ENCODE peak calls at places on chromosomes 3 and 15, in ten cellular contexts. F, X, D, V, S, H, C, O, J and T are unnamed samples.

GRCh38 chr3:128488636-128488994 is 4.4 kb downstream of the GATA2 start:
- DNase-seq in F (no peak), X (no peak), D (peak; percentile 68), V (no peak), S (no peak), H (no peak), C (peak; percentile 69), O (no peak), J (no peak), T (no peak)

GRCh38 chr15:98983333-98983732 is 24.3 kb downstream of the PGPEP1L start:
- DNase-seq in F (peak; percentile 51), X (peak; percentile 59), D (peak; percentile 71), V (peak; percentile 76), S (peak; percentile 87), H (no peak), C (no peak), O (no peak), J (no peak), T (no peak)

GRCh38 chr15:57432141-57432701 is 55.9 kb downstream of the CGNL1 start:
- DNase-seq in F (no peak), X (peak; percentile 58), D (no peak), V (no peak), S (no peak), H (no peak), C (no peak), O (no peak), J (no peak), T (no peak)

GRCh38 chr3:146503459-146504202 is 34.3 kb upstream of the PLSCR2 start:
- DNase-seq in F (no peak), X (no peak), D (no peak), V (no peak), S (peak; percentile 88), H (no peak), C (no peak), O (no peak), J (no peak), T (peak; percentile 46)

GRCh38 chr3:107690522-107691138 is 167.9 kb downstream of the BBX start:
- DNase-seq in F (no peak), X (no peak), D (peak; percentile 45), V (no peak), S (peak; percentile 67), H (no peak), C (no peak), O (no peak), J (no peak), T (no peak)

GRCh38 chr15:60583946-60584345 is 105.0 kb upstream of the ICE2 start:
- DNase-seq in F (no peak), X (no peak), D (no peak), V (no peak), S (peak; percentile 13), H (no peak), C (no peak), O (no peak), J (no peak), T (no peak)

GRCh38 chr15:62753518-62754221 is 288.9 kb upstream of the TPM1 start:
- DNase-seq in F (no peak), X (no peak), D (no peak), V (no peak), S (no peak), H (no peak), C (no peak), O (no peak), J (no peak), T (no peak)

GRCh38 chr3:69120879-69121464 is 1.4 kb downstream of the LMOD3 start:
- DNase-seq in F (no peak), X (peak; percentile 84), D (peak; percentile 80), V (peak; percentile 82), S (peak; percentile 85), H (peak; percentile 1), C (peak; percentile 76), O (no peak), J (no peak), T (no peak)

GRCh38 chr3:5510300-5510699 is 322.8 kb downstream of the EDEM1 start:
- DNase-seq in F (no peak), X (no peak), D (no peak), V (no peak), S (no peak), H (no peak), C (no peak), O (no peak), J (no peak), T (no peak)
- H3K4me3 ChIP-seq in F (no peak overlapping the region), X (no peak overlapping the region), D (no peak overlapping the region), V (no peak overlapping the region), S (no peak overlapping the region), H (no peak overlapping the region), C (no peak overlapping the region), O (no peak overlapping the region), J (no peak overlapping the region), T (no peak overlapping the region)

GRCh38 chr3:45508659-45509037 is 85.9 kb upstream of the LIMD1 start:
- DNase-seq in F (no peak), X (no peak), D (no peak), V (no peak), S (no peak), H (no peak), C (no peak), O (no peak), J (no peak), T (no peak)

GRCh38 chr3:45509038-45509767 is 85.3 kb upstream of the LIMD1 start:
- DNase-seq in F (no peak), X (no peak), D (peak; percentile 13), V (no peak), S (peak; percentile 20), H (no peak), C (no peak), O (no peak), J (no peak), T (no peak)

GRCh38 chr3:45506084-45506483 is 88.5 kb upstream of the LIMD1 start:
- DNase-seq in F (no peak), X (no peak), D (no peak), V (no peak), S (no peak), H (no peak), C (no peak), O (no peak), J (no peak), T (no peak)

GRCh38 chr3:45506751-45507391 is 87.7 kb upstream of the LIMD1 start:
- DNase-seq in F (no peak), X (peak; percentile 23), D (no peak), V (no peak), S (no peak), H (no peak), C (no peak), O (no peak), J (no peak), T (no peak)

DNA sequence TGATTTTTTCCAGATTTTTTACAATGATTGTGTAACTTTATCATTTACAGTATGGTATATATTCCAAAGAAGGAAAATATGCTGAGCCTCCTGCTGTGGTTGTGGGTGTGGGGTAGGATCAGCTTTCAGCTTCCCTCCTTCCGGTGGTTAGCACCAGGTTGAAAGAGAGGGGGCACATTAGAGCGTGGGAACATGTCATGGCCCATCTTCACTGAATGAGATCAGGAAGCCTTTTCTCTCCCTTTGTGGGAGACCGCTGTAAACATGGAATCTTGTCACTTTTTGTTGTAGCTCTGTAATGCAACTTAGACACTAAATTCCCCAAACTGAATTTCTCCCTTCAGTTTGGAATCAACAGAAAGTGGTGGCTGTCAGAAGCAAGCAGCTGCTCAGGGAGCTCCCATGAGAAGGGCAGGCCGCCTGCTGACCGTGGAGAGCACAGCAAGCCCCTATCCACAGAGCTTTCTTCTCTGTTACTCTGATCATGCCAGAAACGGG is 86.7 kb upstream of the LIMD1 start:
- DNase-seq in F (no peak), X (no peak), D (peak; percentile 55), V (no peak), S (peak; percentile 27), H (no peak), C (peak; percentile 14), O (no peak), J (peak; percentile 40), T (no peak)
- H3K4me1 ChIP-seq in F (no peaks in the 10 kb centered on the region), X (peaks cover 11% of the 10 kb centered on the region), D (peaks cover 6% of the 10 kb centered on the region), V (no peaks in the 10 kb centered on the region), S (peaks cover 7% of the 10 kb centered on the region), H (peaks cover 22% of the 10 kb centered on the region), C (no peaks in the 10 kb centered on the region), O (peaks cover 34% of the 10 kb centered on the region), J (no peaks in the 10 kb centered on the region), T (peaks cover 15% of the 10 kb centered on the region)

GRCh38 chr15:36210426-36210825 is 369.0 kb upstream of the CDIN1 start:
- DNase-seq in F (no peak), X (no peak), D (no peak), V (no peak), S (no peak), H (no peak), C (no peak), O (no peak), J (no peak), T (no peak)

DNA sequence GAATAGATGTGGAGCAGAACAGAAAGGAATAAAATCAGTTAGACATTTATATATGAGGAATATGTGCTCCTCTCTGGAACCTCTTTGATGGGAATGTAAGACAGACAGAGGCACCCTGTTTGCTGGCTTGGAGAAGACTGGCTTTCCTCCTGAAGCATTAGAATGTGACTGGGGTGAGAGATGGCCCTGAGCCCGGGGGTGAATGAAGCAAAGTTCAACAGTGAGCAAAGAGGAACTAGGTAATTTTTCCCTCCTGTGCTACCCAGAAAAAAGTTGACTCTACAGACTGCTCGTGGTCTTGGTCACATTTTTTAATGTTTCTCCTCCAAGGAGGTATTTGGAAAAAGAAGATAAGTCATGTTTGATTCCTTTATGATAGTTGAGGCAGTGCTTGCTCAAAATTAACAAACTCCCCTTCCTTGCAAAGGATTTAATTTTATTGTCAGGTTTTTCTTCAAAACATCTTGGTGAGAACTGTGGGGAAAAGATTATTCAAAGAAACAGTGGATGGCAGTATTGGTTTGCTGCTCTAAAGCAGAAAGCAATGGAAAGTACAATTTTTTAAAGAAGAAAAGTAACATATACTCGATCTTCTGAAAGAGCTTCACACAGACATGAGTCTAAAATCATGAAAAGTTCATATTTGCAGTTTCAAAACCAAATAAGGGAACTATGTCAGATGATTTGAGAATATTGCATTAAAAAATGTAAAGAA is 370.4 kb upstream of the CDIN1 start:
- DNase-seq in F (no peak), X (no peak), D (no peak), V (no peak), S (no peak), H (no peak), C (no peak), O (no peak), J (no peak), T (no peak)
- TF ChIP-seq CTCF in F (no peak), X (no peak), D (no peak), V (no peak), S (no peak), H (no peak), C (no peak), O (no peak), J (no peak), T (no peak)

GRCh38 chr15:37520026-37520425 is 414.4 kb upstream of the TMCO5A start:
- DNase-seq in F (no peak), X (no peak), D (no peak), V (no peak), S (no peak), H (no peak), C (no peak), O (no peak), J (no peak), T (no peak)

GRCh38 chr15:37516628-37517027 is 416.3 kb upstream of the MEIS2 start:
- DNase-seq in F (no peak), X (no peak), D (no peak), V (no peak), S (no peak), H (no peak), C (no peak), O (no peak), J (no peak), T (no peak)

GRCh38 chr15:37518436-37518835 is 416.0 kb upstream of the TMCO5A start:
- DNase-seq in F (no peak), X (no peak), D (no peak), V (no peak), S (no peak), H (no peak), C (no peak), O (no peak), J (no peak), T (no peak)

GRCh38 chr15:37517106-37517505 is 416.8 kb upstream of the MEIS2 start:
- DNase-seq in F (no peak), X (no peak), D (no peak), V (no peak), S (no peak), H (no peak), C (no peak), O (no peak), J (no peak), T (no peak)

DNA sequence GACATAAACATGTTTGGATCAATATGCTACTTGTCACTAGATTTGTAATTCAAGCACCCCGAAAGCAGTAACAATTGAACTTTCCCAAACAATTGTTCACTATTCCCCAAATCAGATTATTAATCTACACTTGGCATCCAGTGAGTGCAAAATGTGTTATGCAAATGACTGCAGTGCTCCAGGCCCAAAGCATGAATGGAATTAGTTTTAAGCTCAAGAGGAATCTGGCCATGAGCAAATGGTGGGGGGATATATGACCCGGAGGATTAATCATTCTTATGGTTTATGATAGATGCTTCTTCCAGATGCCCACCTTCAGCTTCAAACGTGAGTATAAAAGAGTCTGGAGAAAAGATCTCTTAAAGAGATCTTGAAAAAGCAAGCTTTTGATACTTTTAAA is 416.9 kb upstream of the TMCO5A start:
- DNase-seq in F (no peak), X (no peak), D (no peak), V (no peak), S (no peak), H (no peak), C (no peak), O (no peak), J (no peak), T (no peak)
- H3K4me3 ChIP-seq in F (no peak overlapping the region), X (no peak overlapping the region), D (no peak overlapping the region), V (no peak overlapping the region), S (no peak overlapping the region), H (no peak overlapping the region), C (no peak overlapping the region), O (no peak overlapping the region), J (no peak overlapping the region), T (no peak overlapping the region)